ENCODE peak calls at places on chromosome 16, in five cellular contexts. H, Q, G, S and W are unnamed samples.
A peak's percentile ranks its signal among the peaks of the same experiment; 100 is the strongest.

GRCh38 chr16:11349599-11350276 is 4.5 kb downstream of the RMI2 start:
- DNase-seq in H (peak; percentile 73), Q (no peak), G (peak; percentile 63), S (peak; percentile 86), W (no peak)

GRCh38 chr16:48605518-48606110 is 4.4 kb downstream of the N4BP1 start:
- DNase-seq in H (peak; percentile 18), Q (no peak), G (peak; percentile 78), S (peak; percentile 43), W (no peak)

GRCh38 chr16:16073884-16074781 is 124.7 kb downstream of the ABCC1 start:
- DNase-seq in H (peak; percentile 74), Q (peak; percentile 98), G (peak; percentile 62), S (peak; percentile 96), W (peak; percentile 74)

GRCh38 chr16:58020628-58021521 is 4.7 kb upstream of the MMP15 start:
- DNase-seq in H (peak; percentile 52), Q (no peak), G (peak; percentile 39), S (peak; percentile 33), W (no peak)

GRCh38 chr16:78562156-78562555 is 462.7 kb downstream of the WWOX start:
- DNase-seq in H (no peak), Q (no peak), G (no peak), S (no peak), W (no peak)

GRCh38 chr16:15874745-15875314 is 13.6 kb downstream of the CEP20 start:
- DNase-seq in H (peak; percentile 86), Q (peak; percentile 39), G (peak; percentile 47), S (peak; percentile 76), W (peak; percentile 26)

GRCh38 chr16:8868272-8869211 is at the start of gene CARHSP1:
- DNase-seq in H (peak; percentile 80), Q (peak; percentile 83), G (peak; percentile 77), S (peak; percentile 83), W (no peak)

GRCh38 chr16:29645699-29646187 is 17.3 kb upstream of the SPN start:
- DNase-seq in H (peak; percentile 19), Q (no peak), G (no peak), S (no peak), W (no peak)

GRCh38 chr16:73046484-73047214 is 1.3 kb downstream of the ZFHX3 start:
- DNase-seq in H (no peak), Q (peak; percentile 65), G (no peak), S (no peak), W (no peak)
- H3K4me3 ChIP-seq in H (peak overlapping the region; percentile 80), Q (peak overlapping the region; percentile 89), G (peak overlapping the region; percentile 91), S (peak overlapping the region; percentile 89), W (peak overlapping the region; percentile 83)

GRCh38 chr16:66746682-66747081 is 4.7 kb downstream of the DYNC1LI2 start:
- DNase-seq in H (no peak), Q (no peak), G (no peak), S (peak; percentile 66), W (no peak)
- H3K4me3 ChIP-seq in H (no peak overlapping the region), Q (no peak overlapping the region), G (no peak overlapping the region), S (no peak overlapping the region), W (no peak overlapping the region)

GRCh38 chr16:84550096-84550495 is 45.6 kb upstream of the MEAK7 start:
- DNase-seq in H (no peak), Q (no peak), G (no peak), S (no peak), W (no peak)

GRCh38 chr16:84553873-84554399 is 49.5 kb upstream of the MEAK7 start:
- DNase-seq in H (no peak), Q (no peak), G (no peak), S (no peak), W (no peak)

GRCh38 chr16:84548971-84549844 is 44.7 kb upstream of the MEAK7 start:
- DNase-seq in H (no peak), Q (no peak), G (no peak), S (no peak), W (no peak)

GRCh38 chr16:84554627-84555328 is 50.3 kb upstream of the MEAK7 start:
- DNase-seq in H (no peak), Q (no peak), G (no peak), S (no peak), W (no peak)

GRCh38 chr16:84552135-84552534 is 47.7 kb upstream of the MEAK7 start:
- DNase-seq in H (no peak), Q (no peak), G (no peak), S (no peak), W (no peak)
- H3K4me3 ChIP-seq in H (no peak overlapping the region), Q (no peak overlapping the region), G (no peak overlapping the region), S (no peak overlapping the region), W (no peak overlapping the region)

GRCh38 chr16:79599837-79600635 is 501 bp downstream of the MAF start:
- DNase-seq in H (no peak), Q (no peak), G (peak; percentile 75), S (peak; percentile 35), W (no peak)

GRCh38 chr16:79599256-79599836 is 1.2 kb downstream of the MAF start:
- DNase-seq in H (no peak), Q (no peak), G (peak; percentile 40), S (no peak), W (no peak)

GRCh38 chr16:79601978-79602609 is 1.6 kb upstream of the MAF start:
- DNase-seq in H (peak; percentile 71), Q (no peak), G (peak; percentile 73), S (peak; percentile 59), W (no peak)

GRCh38 chr16:79601092-79601977 is 798 bp upstream of the MAF start:
- DNase-seq in H (no peak), Q (no peak), G (peak; percentile 69), S (peak; percentile 11), W (no peak)

GRCh38 chr16:79600636-79601091 is at the start of gene MAF:
- DNase-seq in H (peak; percentile 42), Q (no peak), G (peak; percentile 95), S (peak; percentile 48), W (peak; percentile 88)
- H3K4me3 ChIP-seq in H (peak within 1 kb of the TSS; percentile 48), Q (no peak within 1 kb of the TSS), G (peak within 1 kb of the TSS; percentile 86), S (peak within 1 kb of the TSS; percentile 56), W (peak within 1 kb of the TSS; percentile 82)

GRCh38 chr16:75109732-75110243 is 6.8 kb downstream of the LDHD start:
- DNase-seq in H (no peak), Q (peak; percentile 61), G (peak; percentile 99), S (no peak), W (no peak)
- H3K4me3 ChIP-seq in H (no peak overlapping the region), Q (peak overlapping the region; percentile 17), G (peak overlapping the region; percentile 43), S (no peak overlapping the region), W (no peak overlapping the region)

GRCh38 chr16:85945424-85945751 is 46.4 kb downstream of the IRF8 start:
- DNase-seq in H (no peak), Q (no peak), G (no peak), S (no peak), W (no peak)
- H3K4me3 ChIP-seq in H (no peak overlapping the region), Q (no peak overlapping the region), G (no peak overlapping the region), S (no peak overlapping the region), W (no peak overlapping the region)

GRCh38 chr16:85138073-85138824 is 26.0 kb upstream of the CIBAR2 start:
- DNase-seq in H (no peak), Q (no peak), G (no peak), S (no peak), W (no peak)
- H3K4me3 ChIP-seq in H (no peak overlapping the region), Q (peak overlapping the region; percentile 44), G (no peak overlapping the region), S (peak overlapping the region; percentile 51), W (peak overlapping the region; percentile 50)

GRCh38 chr16:53784312-53784711 is 80.4 kb downstream of the FTO start:
- DNase-seq in H (no peak), Q (peak; percentile 64), G (no peak), S (no peak), W (no peak)
- H3K4me3 ChIP-seq in H (no peak overlapping the region), Q (peak overlapping the region; percentile 16), G (no peak overlapping the region), S (no peak overlapping the region), W (no peak overlapping the region)